ENCODE peak calls at places on chromosomes 2 and 18, in seven cellular contexts. A is astrocyte, C is neural progenitor cell, F is mesenchymal stem cell, L is A549, D is K562, V is IMR-90. Y is an unnamed sample.

GRCh38 chr2:223585691-223586090 is 16.5 kb downstream of the SCG2 start:
- DNase-seq in F (peak; percentile 83), D (no peak), L (peak; percentile 18), A (peak; percentile 41), C (no peak), V (peak; percentile 28), Y (no peak)

GRCh38 chr2:205675861-205676516 is 6.3 kb upstream of the NRP2 start:
- DNase-seq in C (peak; percentile 67), L (peak; percentile 67), D (no peak), F (peak; percentile 79), A (no peak), V (peak; percentile 85), Y (peak; percentile 35)

GRCh38 chr2:72937356-72937669 is 20.0 kb downstream of the EMX1 start:
- DNase-seq in L (no peak), V (no peak), C (no peak), A (no peak), D (no peak), F (no peak), Y (no peak)

GRCh38 chr2:218783612-218784169 is 1.7 kb downstream of the CYP27A1 start:
- DNase-seq in L (no peak), F (no peak), V (no peak), D (no peak), A (no peak), C (no peak), Y (no peak)

GRCh38 chr2:120938132-120938771 is 202.6 kb downstream of the GLI2 start:
- DNase-seq in A (no peak), L (no peak), D (peak; percentile 43), C (no peak), F (peak; percentile 63), V (no peak), Y (no peak)

GRCh38 chr2:89842180-89842908 is 1150.9 kb downstream of the RPIA start:
- DNase-seq in C (no peak), D (no peak), F (no peak), L (no peak), A (no peak), V (no peak), Y (no peak)

GRCh38 chr2:141280037-141280436 is 850.8 kb downstream of the LRP1B start:
- DNase-seq in D (no peak), F (no peak), V (no peak), L (no peak), A (no peak), C (no peak), Y (no peak)

GRCh38 chr2:202317080-202317859 is 51.7 kb downstream of the NOP58 start:
- DNase-seq in V (peak; percentile 81), C (no peak), A (peak; percentile 93), F (peak; percentile 63), D (no peak), L (no peak), Y (no peak)

GRCh38 chr18:67359868-67360838 is 156.4 kb downstream of the DSEL start:
- DNase-seq in V (peak; percentile 96), C (no peak), A (peak; percentile 93), F (peak; percentile 98), D (no peak), L (peak; percentile 36), Y (no peak)

GRCh38 chr18:67728364-67728763 is 211.8 kb upstream of the DSEL start:
- DNase-seq in D (no peak), L (no peak), A (no peak), V (no peak), C (no peak), F (no peak), Y (no peak)

GRCh38 chr2:190408538-190409271 is 550 bp downstream of the MFSD6 start:
- DNase-seq in L (peak; percentile 33), C (peak; percentile 51), D (peak; percentile 53), F (peak; percentile 14), A (peak; percentile 10), V (no peak), Y (peak; percentile 65)

GRCh38 chr18:48902023-48902855 is 48.5 kb downstream of the SMAD7 start:
- DNase-seq in F (peak; percentile 84), A (peak; percentile 91), D (peak; percentile 67), C (no peak), L (peak; percentile 52), V (peak; percentile 91), Y (no peak)

GRCh38 chr18:21632393-21632792 is 20.3 kb downstream of the SNRPD1 start:
- DNase-seq in A (no peak), D (no peak), V (no peak), C (no peak), L (no peak), F (peak; percentile 9), Y (no peak)

GRCh38 chr18:12491611-12492435 is 84.1 kb downstream of the PRELID3A start:
- DNase-seq in D (peak; percentile 11), A (no peak), L (no peak), C (no peak), V (no peak), F (no peak), Y (no peak)

GRCh38 chr18:67783215-67783946 is 266.9 kb upstream of the DSEL start:
- DNase-seq in L (no peak), D (no peak), C (no peak), V (peak; percentile 93), A (peak; percentile 92), F (peak; percentile 93), Y (no peak)

GRCh38 chr2:239316562-239317465 is 84.0 kb downstream of the HDAC4 start:
- DNase-seq in D (peak; percentile 79), A (peak; percentile 52), V (peak; percentile 41), L (no peak), F (no peak), C (no peak), Y (no peak)

GRCh38 chr2:96897491-96898134 is 27.7 kb upstream of the SEMA4C start:
- DNase-seq in C (no peak), A (peak; percentile 46), D (peak; percentile 37), F (no peak), L (no peak), V (peak; percentile 33), Y (no peak)

GRCh38 chr2:86337235-86338099 is at the start of gene REEP1:
- DNase-seq in C (peak; percentile 81), F (peak; percentile 3), V (no peak), A (no peak), D (no peak), L (peak; percentile 34), Y (no peak)

GRCh38 chr2:10517351-10518043 is 69.4 kb upstream of the ODC1 start:
- DNase-seq in V (no peak), F (no peak), A (no peak), D (no peak), C (no peak), L (no peak), Y (no peak)

GRCh38 chr2:10514743-10515142 is 66.6 kb upstream of the ODC1 start:
- DNase-seq in D (no peak), F (peak; percentile 43), C (no peak), A (peak; percentile 97), L (peak; percentile 73), V (peak; percentile 92), Y (no peak)

GRCh38 chr2:10514287-10514686 is 66.2 kb upstream of the ODC1 start:
- DNase-seq in V (no peak), D (no peak), L (no peak), A (no peak), F (no peak), C (no peak), Y (no peak)

GRCh38 chr2:10515887-10516286 is 67.8 kb upstream of the ODC1 start:
- DNase-seq in F (no peak), C (no peak), V (no peak), D (no peak), A (no peak), L (no peak), Y (no peak)

DNA sequence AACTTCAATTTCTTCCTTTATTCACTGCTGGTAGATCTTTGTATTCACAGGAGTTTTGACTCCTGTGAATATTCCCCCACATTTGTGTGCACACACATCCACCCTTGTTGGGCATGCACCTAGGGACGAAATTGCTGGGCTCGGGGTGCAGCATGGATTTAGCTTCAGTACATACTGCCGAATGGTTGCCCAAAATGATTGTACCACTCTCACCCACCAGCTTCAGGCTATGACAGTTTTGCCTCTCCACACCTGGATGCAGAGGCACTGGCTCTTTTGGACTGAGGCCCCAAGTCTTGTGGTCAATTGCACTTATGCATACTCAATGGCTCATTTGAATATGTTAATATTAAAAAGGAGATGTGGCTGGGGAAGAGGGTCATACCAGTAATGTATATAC is 65.1 kb upstream of the ODC1 start:
- DNase-seq in V (no peak), C (no peak), L (no peak), A (no peak), D (no peak), F (no peak), Y (no peak)
- H3K27ac ChIP-seq in V (no peak overlapping the region), C (no peak overlapping the region), L (no peak overlapping the region), A (no peak overlapping the region), D (no peak overlapping the region), F (no peak overlapping the region), Y (no peak overlapping the region)

GRCh38 chr18:35729971-35730668 is 148.6 kb downstream of the GALNT1 start:
- DNase-seq in D (no peak), L (no peak), A (no peak), C (no peak), V (no peak), F (no peak), Y (no peak)
- H3K4me2 ChIP-seq in D (peak overlapping the region; percentile 81), L (peak overlapping the region; percentile 32), A (peak overlapping the region; percentile 1), C (no peak overlapping the region), V (peak overlapping the region; percentile 75), F (no peak overlapping the region), Y (no peak overlapping the region)

DNA sequence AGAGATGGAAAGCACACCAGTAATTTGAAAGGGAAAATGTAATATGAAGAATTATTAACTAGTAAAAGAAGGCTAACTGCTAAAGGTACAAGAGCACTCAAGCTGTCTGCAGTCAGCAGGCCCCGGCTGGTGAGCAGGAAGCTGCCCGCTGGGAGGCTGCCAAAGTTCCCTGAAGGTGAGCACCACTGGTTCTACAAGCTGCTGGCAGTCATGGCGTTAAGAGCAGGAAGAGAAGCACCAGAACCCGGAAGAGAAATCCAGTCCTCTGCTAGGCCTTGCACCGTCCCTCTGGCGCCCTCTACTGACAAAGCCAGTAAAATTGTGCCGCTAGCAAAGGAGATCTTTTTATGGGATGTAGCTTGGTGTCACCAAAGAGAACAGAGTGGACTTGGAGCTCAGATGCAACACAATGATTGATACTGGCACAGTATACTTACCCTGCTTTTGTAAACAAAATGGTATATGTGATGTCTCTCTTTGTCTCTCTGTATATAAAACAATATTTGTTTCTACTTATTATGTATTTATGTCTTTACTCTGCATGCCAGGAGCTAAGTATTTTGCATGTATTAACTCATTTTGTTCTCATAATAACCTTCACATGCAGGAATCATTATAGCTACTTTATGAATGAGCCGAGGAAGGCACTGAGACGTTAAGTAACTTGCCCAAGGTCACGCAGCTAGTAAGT is 28.1 kb upstream of the CASP8 start:
- DNase-seq in A (peak; percentile 69), F (peak; percentile 86), D (peak; percentile 72), V (peak; percentile 87), C (peak; percentile 82), L (peak; percentile 85), Y (peak; percentile 96)
- H3K27ac ChIP-seq in A (no peak overlapping the region), F (peak overlapping the region; percentile 93), D (peak overlapping the region; percentile 71), V (peak overlapping the region; percentile 47), C (no peak overlapping the region), L (peak overlapping the region; percentile 88), Y (peak overlapping the region; percentile 61)

DNA sequence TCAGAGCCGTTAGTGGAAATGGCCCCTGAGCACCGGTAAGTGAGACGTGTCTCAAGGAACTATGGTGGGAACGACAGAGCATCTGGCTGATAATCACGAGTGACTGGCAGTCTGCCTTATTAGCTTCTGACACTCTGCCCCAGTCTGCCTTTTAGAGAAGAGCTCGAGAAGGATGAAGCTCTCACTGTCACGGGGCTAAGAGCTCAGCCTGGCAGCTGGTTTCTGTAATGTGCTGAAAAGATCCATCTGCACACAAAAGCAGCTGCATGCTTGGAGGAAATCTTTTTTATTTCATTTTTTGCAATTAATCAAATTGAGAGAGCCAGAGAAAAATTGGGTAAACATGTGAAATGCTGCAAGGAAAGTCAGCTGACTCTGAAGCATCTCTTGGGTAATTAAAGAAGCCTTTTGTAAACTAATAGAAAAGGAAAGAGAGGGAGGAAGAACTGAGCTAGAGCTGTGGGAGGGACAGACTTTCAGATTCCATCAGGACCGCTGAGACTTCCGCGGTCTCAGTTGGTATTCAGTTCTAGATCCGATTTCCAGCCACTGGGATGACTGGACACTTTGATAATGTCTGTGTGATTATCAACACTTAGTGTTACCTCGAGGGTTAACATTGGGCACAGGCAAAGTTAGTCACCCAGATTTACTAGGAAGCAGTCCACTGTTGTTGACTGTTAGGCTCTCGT is 24.4 kb downstream of the MBP start:
- DNase-seq in F (peak; percentile 93), L (no peak), V (peak; percentile 92), A (peak; percentile 94), D (no peak), C (peak; percentile 26), Y (peak; percentile 29)
- H3K4me2 ChIP-seq in F (no peak overlapping the region), L (peak overlapping the region; percentile 18), V (peak overlapping the region; percentile 87), A (peak overlapping the region; percentile 66), D (no peak overlapping the region), C (no peak overlapping the region), Y (peak overlapping the region; percentile 50)